ENCODE peak calls at places on chromosomes 11 and 22, in four cellular contexts. O, L, T and N are unnamed samples.

GRCh38 chr11:11072067-11072466 is 214.2 kb upstream of the ZBED5 start:
- DNase-seq in O (no peak), T (no peak), L (no peak), N (no peak)

GRCh38 chr22:45006873-45007246 is 2.9 kb downstream of the PHF21B start:
- DNase-seq in O (no peak), L (no peak), T (no peak), N (no peak)

GRCh38 chr22:42719133-42719532 is 1.5 kb downstream of the A4GALT start:
- DNase-seq in L (no peak), O (no peak), T (no peak), N (no peak)

GRCh38 chr11:111729441-111729840 is 36.7 kb downstream of the PPP2R1B start:
- DNase-seq in O (no peak), L (no peak), T (no peak), N (no peak)

GRCh38 chr11:66529655-66530054 is 16.2 kb downstream of the ZDHHC24 start:
- DNase-seq in L (no peak), O (no peak), T (no peak), N (no peak)

GRCh38 chr11:14445542-14446530 is 53.8 kb downstream of the COPB1 start:
- DNase-seq in O (no peak), T (peak; percentile 16), L (no peak), N (no peak)

GRCh38 chr11:114277637-114278341 is 18.4 kb upstream of the NNMT start:
- DNase-seq in O (no peak), T (no peak), L (no peak), N (no peak)

GRCh38 chr11:33899383-33900037 is 7.6 kb upstream of the LMO2 start:
- DNase-seq in L (no peak), T (no peak), O (peak; percentile 52), N (no peak)

GRCh38 chr22:42627981-42628380 is 12.4 kb downstream of the ATP5MGL start:
- DNase-seq in T (no peak), L (no peak), O (no peak), N (no peak)

GRCh38 chr11:94747136-94748110 is 20.7 kb upstream of the AMOTL1 start:
- DNase-seq in L (no peak), O (no peak), T (no peak), N (no peak)

GRCh38 chr11:86287468-86287796 is 14.6 kb upstream of the HIKESHI start:
- DNase-seq in L (no peak), T (no peak), O (no peak), N (no peak)

GRCh38 chr22:49592780-49593501 is 234.7 kb downstream of the BRD1 start:
- DNase-seq in T (no peak), L (no peak), O (no peak), N (no peak)

GRCh38 chr11:69242583-69242940 is 51.4 kb upstream of the MYEOV start:
- DNase-seq in L (no peak), O (no peak), T (no peak), N (no peak)

GRCh38 chr11:17991799-17992433 is 20.9 kb downstream of the SERGEF start:
- DNase-seq in L (no peak), T (peak; percentile 57), O (peak; percentile 56), N (peak; percentile 35)

GRCh38 chr11:1373536-1374214 is 16.1 kb upstream of the BRSK2 start:
- DNase-seq in L (no peak), O (no peak), T (no peak), N (no peak)

GRCh38 chr11:74004694-74005615 is 3.9 kb downstream of the UCP3 start:
- DNase-seq in L (no peak), O (peak; percentile 57), T (no peak), N (no peak)

GRCh38 chr11:45021692-45022130 is 71.0 kb upstream of the TP53I11 start:
- DNase-seq in L (no peak), T (no peak), O (no peak), N (no peak)
- TF ChIP-seq SPI1 in L (no peak), T (no peak), O (no peak), N (no peak)

GRCh38 chr11:77815459-77815858 is 5.1 kb downstream of the RSF1 start:
- DNase-seq in L (no peak), T (no peak), O (no peak), N (no peak)

GRCh38 chr11:77820565-77821348 is at the start of the genes AAMDC and RSF1:
- DNase-seq in T (peak; percentile 98), O (peak; percentile 95), L (peak; percentile 94), N (peak; percentile 81)

GRCh38 chr11:77821349-77821851 is 456 bp downstream of the AAMDC start:
- DNase-seq in L (no peak), O (peak; percentile 17), T (peak; percentile 17), N (peak; percentile 11)

GRCh38 chr11:77819921-77820564 is 479 bp downstream of the RSF1 start:
- DNase-seq in T (peak; percentile 24), L (no peak), O (peak; percentile 79), N (peak; percentile 15)

GRCh38 chr11:77819411-77819920 is 1.1 kb downstream of the RSF1 start:
- DNase-seq in T (peak; percentile 91), O (peak; percentile 57), L (peak; percentile 72), N (peak; percentile 44)
- TF ChIP-seq POLR2AphosphoS5 in T (no peak), O (peak; percentile 2), L (peak; percentile 78), N (peak; percentile 53)

DNA sequence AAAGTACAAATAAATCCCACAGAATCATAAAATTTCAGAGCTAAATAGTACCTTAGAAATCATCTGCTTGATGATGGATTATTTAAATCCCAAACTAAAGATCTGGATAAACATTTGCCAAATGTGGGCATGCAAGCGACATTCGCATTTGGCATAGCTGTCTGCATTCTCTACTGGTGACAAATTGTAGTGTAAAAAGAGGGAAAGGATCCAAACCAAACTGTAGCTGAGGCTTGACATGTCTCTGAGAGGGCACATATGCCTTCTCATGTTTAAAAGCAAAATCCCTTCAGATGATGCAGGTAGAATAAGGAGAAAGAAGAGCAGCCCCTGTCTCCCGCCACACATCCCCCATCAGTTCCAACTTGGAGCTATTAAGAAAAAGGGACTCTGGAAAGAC is 257.5 kb upstream of the MTNR1B start:
- DNase-seq in T (no peak), L (no peak), O (no peak), N (no peak)
- TF ChIP-seq SPI1 in T (no peak), L (no peak), O (no peak), N (no peak)

GRCh38 chr11:117205211-117205818 is 6.1 kb downstream of the TAGLN start:
- DNase-seq in L (no peak), O (no peak), T (no peak), N (no peak)

GRCh38 chr11:117201906-117202305 is 2.7 kb downstream of the TAGLN start:
- DNase-seq in T (no peak), L (no peak), O (no peak), N (no peak)

GRCh38 chr11:117202386-117203068 is 3.4 kb downstream of the TAGLN start:
- DNase-seq in L (no peak), O (no peak), T (no peak), N (no peak)

GRCh38 chr11:117203069-117203407 is 3.9 kb downstream of the TAGLN start:
- DNase-seq in L (no peak), T (no peak), O (no peak), N (no peak)

DNA sequence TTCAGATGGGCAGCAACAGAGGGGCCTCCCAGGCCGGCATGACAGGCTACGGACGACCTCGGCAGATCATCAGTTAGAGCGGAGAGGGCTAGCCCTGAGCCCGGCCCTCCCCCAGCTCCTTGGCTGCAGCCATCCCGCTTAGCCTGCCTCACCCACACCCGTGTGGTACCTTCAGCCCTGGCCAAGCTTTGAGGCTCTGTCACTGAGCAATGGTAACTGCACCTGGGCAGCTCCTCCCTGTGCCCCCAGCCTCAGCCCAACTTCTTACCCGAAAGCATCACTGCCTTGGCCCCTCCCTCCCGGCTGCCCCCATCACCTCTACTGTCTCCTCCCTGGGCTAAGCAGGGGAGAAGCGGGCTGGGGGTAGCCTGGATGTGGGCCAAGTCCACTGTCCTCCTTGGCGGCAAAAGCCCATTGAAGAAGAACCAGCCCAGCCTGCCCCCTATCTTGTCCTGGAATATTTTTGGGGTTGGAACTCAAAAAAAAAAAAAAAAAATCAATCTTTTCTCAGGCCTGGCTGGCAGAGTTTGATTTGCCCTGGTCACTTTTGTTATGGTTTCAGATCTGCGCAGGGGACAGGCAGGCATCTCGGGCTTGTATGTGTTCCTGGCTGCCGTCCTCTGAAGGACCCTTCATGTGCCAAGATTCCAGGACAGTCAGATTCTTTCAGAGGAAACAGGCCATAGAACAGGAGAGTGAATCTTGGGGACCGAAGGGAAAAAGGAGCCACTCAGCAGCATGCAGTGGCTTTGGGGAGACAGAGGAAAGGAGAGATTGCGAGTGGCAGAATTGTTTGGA is 5.3 kb downstream of the TAGLN start:
- DNase-seq in L (no peak), T (no peak), O (no peak), N (no peak)
- TF ChIP-seq POLR2AphosphoS5 in L (no peak), T (no peak), O (no peak), N (no peak)

DNA sequence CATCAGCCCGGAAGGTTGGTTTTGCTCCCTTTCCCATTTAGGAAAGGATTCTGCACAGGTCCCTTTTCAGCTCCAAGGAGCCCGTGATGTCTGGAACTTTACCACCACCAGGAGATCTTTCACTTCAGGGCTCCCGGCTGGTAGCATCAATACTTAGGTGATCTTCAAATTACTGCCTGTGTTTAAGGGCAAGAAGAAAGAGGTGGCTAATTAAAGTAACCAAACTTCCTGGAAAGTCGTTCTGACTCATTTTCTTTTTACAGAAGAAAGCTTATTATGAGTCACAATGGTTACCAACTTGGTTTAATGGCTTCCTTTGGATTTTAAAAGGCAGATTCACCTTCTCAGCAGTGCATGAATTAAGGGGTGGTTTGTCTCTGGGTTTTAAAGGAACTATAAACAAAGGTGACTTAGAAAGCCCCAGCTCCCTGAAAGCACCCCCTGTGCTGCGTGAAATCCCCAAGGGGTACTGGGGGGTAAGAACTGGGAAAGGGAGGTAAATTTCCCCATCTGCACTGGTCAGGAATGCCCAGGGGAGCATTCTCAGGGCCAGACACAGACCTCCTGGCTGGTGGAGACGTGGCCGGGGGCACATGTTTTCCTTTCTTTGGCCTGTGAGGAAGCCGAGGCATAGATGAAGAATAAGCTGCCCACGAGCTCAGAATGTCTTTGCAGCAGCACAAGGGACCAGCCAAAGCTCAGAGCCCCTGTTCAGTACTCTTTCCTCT is 8.8 kb downstream of the POU2F3 start:
- DNase-seq in O (no peak), L (peak; percentile 93), T (no peak), N (no peak)
- TF ChIP-seq SPI1 in O (no peak), L (no peak), T (no peak), N (no peak)